ENCODE peak calls at places on chromosomes 11 and 22, in ten cellular contexts. One of them, this sample, is unnamed.

GRCh38 chr11:58567889-58568512 is 7.7 kb downstream of the LPXN start:
- DNase-seq in RWPE1: peak
- DNase-seq in neural progenitor cell: peak
- DNase-seq in HL-60: peak
- DNase-seq in lower leg skin: no peak
- DNase-seq in foreskin fibroblast: peak
- DNase-seq in IMR-90: peak
- DNase-seq in upper lobe of right lung: no peak
- DNase-seq in HFFc6: peak
- DNase-seq in adrenal gland: peak
- DNase-seq in this sample: peak

GRCh38 chr22:46035742-46036557 is 59.0 kb upstream of the WNT7B start:
- DNase-seq in HFFc6: peak
- DNase-seq in adrenal gland: peak
- DNase-seq in RWPE1: peak
- DNase-seq in HL-60: peak
- DNase-seq in lower leg skin: peak
- DNase-seq in upper lobe of right lung: peak
- DNase-seq in foreskin fibroblast: peak
- DNase-seq in neural progenitor cell: peak
- DNase-seq in IMR-90: peak
- DNase-seq in this sample: peak

GRCh38 chr22:44391481-44392445 is 79.0 kb upstream of the SHISAL1 start:
- DNase-seq in RWPE1: no peak
- DNase-seq in foreskin fibroblast: no peak
- DNase-seq in neural progenitor cell: no peak
- DNase-seq in HFFc6: no peak
- DNase-seq in lower leg skin: no peak
- DNase-seq in IMR-90: no peak
- DNase-seq in adrenal gland: no peak
- DNase-seq in HL-60: no peak
- DNase-seq in upper lobe of right lung: peak
- DNase-seq in this sample: peak

GRCh38 chr22:37201066-37201820 is 11.0 kb downstream of the SSTR3 start:
- DNase-seq in foreskin fibroblast: no peak
- DNase-seq in HFFc6: no peak
- DNase-seq in neural progenitor cell: no peak
- DNase-seq in adrenal gland: no peak
- DNase-seq in upper lobe of right lung: peak
- DNase-seq in IMR-90: no peak
- DNase-seq in lower leg skin: no peak
- DNase-seq in HL-60: no peak
- DNase-seq in RWPE1: no peak
- DNase-seq in this sample: no peak

GRCh38 chr22:47929073-47929472 is 1166.6 kb downstream of the TBC1D22A start:
- DNase-seq in RWPE1: no peak
- DNase-seq in neural progenitor cell: no peak
- DNase-seq in lower leg skin: no peak
- DNase-seq in adrenal gland: no peak
- DNase-seq in foreskin fibroblast: no peak
- DNase-seq in upper lobe of right lung: no peak
- DNase-seq in IMR-90: no peak
- DNase-seq in HL-60: no peak
- DNase-seq in HFFc6: no peak
- DNase-seq in this sample: no peak

GRCh38 chr11:8080674-8081590 is at the start of gene TUB:
- DNase-seq in upper lobe of right lung: no peak
- DNase-seq in adrenal gland: no peak
- DNase-seq in HL-60: no peak
- DNase-seq in RWPE1: peak
- DNase-seq in foreskin fibroblast: peak
- DNase-seq in lower leg skin: no peak
- DNase-seq in IMR-90: no peak
- DNase-seq in HFFc6: no peak
- DNase-seq in neural progenitor cell: peak
- DNase-seq in this sample: no peak

GRCh38 chr11:3626250-3626960 is 15.4 kb downstream of the ART5 start:
- DNase-seq in foreskin fibroblast: no peak
- DNase-seq in adrenal gland: peak
- DNase-seq in neural progenitor cell: no peak
- DNase-seq in IMR-90: no peak
- DNase-seq in HL-60: peak
- DNase-seq in RWPE1: no peak
- DNase-seq in lower leg skin: peak
- DNase-seq in upper lobe of right lung: peak
- DNase-seq in HFFc6: no peak
- DNase-seq in this sample: no peak

GRCh38 chr11:131349368-131350086 is 20.9 kb upstream of the NTM start:
- DNase-seq in upper lobe of right lung: no peak
- DNase-seq in RWPE1: no peak
- DNase-seq in HL-60: no peak
- DNase-seq in foreskin fibroblast: no peak
- DNase-seq in neural progenitor cell: no peak
- DNase-seq in IMR-90: no peak
- DNase-seq in adrenal gland: no peak
- DNase-seq in HFFc6: no peak
- DNase-seq in lower leg skin: no peak
- DNase-seq in this sample: no peak

GRCh38 chr11:35618497-35619029 is 303 bp downstream of the FJX1 start:
- DNase-seq in foreskin fibroblast: peak
- DNase-seq in HFFc6: peak
- DNase-seq in lower leg skin: no peak
- DNase-seq in RWPE1: peak
- DNase-seq in IMR-90: peak
- DNase-seq in HL-60: no peak
- DNase-seq in neural progenitor cell: peak
- DNase-seq in upper lobe of right lung: peak
- DNase-seq in adrenal gland: no peak
- DNase-seq in this sample: peak

GRCh38 chr11:96199563-96200025 is 143.4 kb downstream of the MAML2 start:
- DNase-seq in IMR-90: peak
- DNase-seq in HFFc6: peak
- DNase-seq in foreskin fibroblast: no peak
- DNase-seq in neural progenitor cell: no peak
- DNase-seq in lower leg skin: no peak
- DNase-seq in HL-60: no peak
- DNase-seq in adrenal gland: no peak
- DNase-seq in RWPE1: no peak
- DNase-seq in upper lobe of right lung: no peak
- DNase-seq in this sample: no peak

GRCh38 chr11:128579790-128580504 is 7.4 kb downstream of the ETS1 start:
- DNase-seq in neural progenitor cell: no peak
- DNase-seq in upper lobe of right lung: no peak
- DNase-seq in HFFc6: peak
- DNase-seq in adrenal gland: no peak
- DNase-seq in lower leg skin: no peak
- DNase-seq in HL-60: no peak
- DNase-seq in foreskin fibroblast: peak
- DNase-seq in IMR-90: peak
- DNase-seq in RWPE1: peak
- DNase-seq in this sample: no peak

GRCh38 chr11:128643661-128644060 is 50.2 kb upstream of the FLI1 start:
- DNase-seq in HFFc6: no peak
- DNase-seq in lower leg skin: no peak
- DNase-seq in IMR-90: no peak
- DNase-seq in HL-60: no peak
- DNase-seq in foreskin fibroblast: no peak
- DNase-seq in upper lobe of right lung: no peak
- DNase-seq in neural progenitor cell: peak
- DNase-seq in adrenal gland: no peak
- DNase-seq in RWPE1: no peak
- DNase-seq in this sample: peak

GRCh38 chr11:17013548-17014320 is 480 bp downstream of the PLEKHA7 start:
- DNase-seq in IMR-90: no peak
- DNase-seq in upper lobe of right lung: peak
- DNase-seq in RWPE1: peak
- DNase-seq in lower leg skin: no peak
- DNase-seq in HFFc6: no peak
- DNase-seq in foreskin fibroblast: peak
- DNase-seq in neural progenitor cell: peak
- DNase-seq in adrenal gland: no peak
- DNase-seq in HL-60: no peak
- DNase-seq in this sample: peak

GRCh38 chr11:100752371-100753073 is 65.4 kb downstream of the ARHGAP42 start:
- DNase-seq in neural progenitor cell: no peak
- DNase-seq in RWPE1: no peak
- DNase-seq in IMR-90: no peak
- DNase-seq in adrenal gland: no peak
- DNase-seq in upper lobe of right lung: no peak
- DNase-seq in lower leg skin: no peak
- DNase-seq in HFFc6: no peak
- DNase-seq in foreskin fibroblast: no peak
- DNase-seq in HL-60: no peak
- DNase-seq in this sample: no peak

GRCh38 chr11:70872950-70873735 is 379.2 kb downstream of the SHANK2 start:
- DNase-seq in IMR-90: no peak
- DNase-seq in upper lobe of right lung: no peak
- DNase-seq in lower leg skin: no peak
- DNase-seq in RWPE1: no peak
- DNase-seq in HL-60: no peak
- DNase-seq in neural progenitor cell: peak
- DNase-seq in adrenal gland: no peak
- DNase-seq in foreskin fibroblast: no peak
- DNase-seq in HFFc6: no peak
- DNase-seq in this sample: no peak

GRCh38 chr11:1827095-1827797 is 7.5 kb upstream of the SYT8 start:
- DNase-seq in RWPE1: peak
- DNase-seq in IMR-90: peak
- DNase-seq in adrenal gland: peak
- DNase-seq in upper lobe of right lung: peak
- DNase-seq in lower leg skin: no peak
- DNase-seq in HL-60: no peak
- DNase-seq in neural progenitor cell: no peak
- DNase-seq in HFFc6: peak
- DNase-seq in foreskin fibroblast: peak
- DNase-seq in this sample: no peak

GRCh38 chr11:1825785-1826451 is 8.9 kb upstream of the SYT8 start:
- DNase-seq in HFFc6: no peak
- DNase-seq in IMR-90: no peak
- DNase-seq in RWPE1: no peak
- DNase-seq in HL-60: no peak
- DNase-seq in upper lobe of right lung: no peak
- DNase-seq in lower leg skin: no peak
- DNase-seq in adrenal gland: no peak
- DNase-seq in neural progenitor cell: no peak
- DNase-seq in foreskin fibroblast: no peak
- DNase-seq in this sample: peak

GRCh38 chr11:1825039-1825740 is 9.6 kb upstream of the SYT8 start:
- DNase-seq in lower leg skin: no peak
- DNase-seq in RWPE1: no peak
- DNase-seq in HL-60: no peak
- DNase-seq in neural progenitor cell: peak
- DNase-seq in HFFc6: no peak
- DNase-seq in upper lobe of right lung: peak
- DNase-seq in foreskin fibroblast: no peak
- DNase-seq in adrenal gland: no peak
- DNase-seq in IMR-90: no peak
- DNase-seq in this sample: peak

GRCh38 chr11:1827931-1828330 is 6.9 kb upstream of the SYT8 start:
- DNase-seq in HL-60: no peak
- DNase-seq in lower leg skin: no peak
- DNase-seq in RWPE1: no peak
- DNase-seq in foreskin fibroblast: no peak
- DNase-seq in IMR-90: no peak
- DNase-seq in upper lobe of right lung: no peak
- DNase-seq in neural progenitor cell: no peak
- DNase-seq in HFFc6: no peak
- DNase-seq in adrenal gland: no peak
- DNase-seq in this sample: no peak

DNA sequence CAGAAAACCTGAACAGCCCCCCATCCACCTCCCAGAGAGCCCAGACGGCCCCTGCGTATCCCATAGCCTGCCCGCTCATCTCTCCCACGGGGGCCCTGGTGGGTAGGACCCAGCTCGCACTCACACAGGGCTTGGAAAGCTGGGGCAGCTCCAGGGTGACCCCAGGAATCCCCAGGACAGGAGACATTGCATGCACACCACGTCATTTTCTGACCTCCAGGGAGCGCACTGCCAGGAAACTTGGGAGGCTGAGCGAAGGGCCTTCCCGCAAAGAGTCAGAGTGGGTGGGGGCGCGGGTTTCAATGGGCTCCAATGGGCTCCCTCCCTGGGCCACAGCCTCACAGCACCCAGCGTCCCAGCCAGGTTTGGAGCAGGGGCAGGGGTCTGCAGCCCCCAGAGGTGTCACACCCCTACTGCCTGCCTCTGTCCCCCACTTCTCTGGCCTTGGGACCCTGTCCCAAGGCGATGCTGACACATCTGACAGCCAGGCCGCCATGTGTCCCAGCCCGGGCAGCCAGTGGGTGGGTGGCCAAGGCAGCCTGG is 8.2 kb upstream of the SYT8 start:
- DNase-seq in foreskin fibroblast: peak
- DNase-seq in upper lobe of right lung: peak
- DNase-seq in HL-60: no peak
- DNase-seq in IMR-90: peak
- DNase-seq in lower leg skin: no peak
- DNase-seq in adrenal gland: peak
- DNase-seq in HFFc6: no peak
- DNase-seq in RWPE1: peak
- DNase-seq in neural progenitor cell: no peak
- DNase-seq in this sample: peak
- TF ChIP-seq CTCF in foreskin fibroblast: no peak
- TF ChIP-seq CTCF in upper lobe of right lung: peak
- TF ChIP-seq CTCF in HL-60: peak
- TF ChIP-seq CTCF in IMR-90: peak
- TF ChIP-seq CTCF in lower leg skin: no peak
- TF ChIP-seq CTCF in adrenal gland: no peak
- TF ChIP-seq CTCF in HFFc6: peak
- TF ChIP-seq CTCF in RWPE1: no peak
- TF ChIP-seq CTCF in neural progenitor cell: peak
- TF ChIP-seq CTCF in this sample: peak

GRCh38 chr11:110430267-110431211 is 791 bp downstream of the FDX1 start:
- DNase-seq in lower leg skin: no peak
- DNase-seq in IMR-90: peak
- DNase-seq in RWPE1: no peak
- DNase-seq in HFFc6: no peak
- DNase-seq in adrenal gland: no peak
- DNase-seq in HL-60: no peak
- DNase-seq in neural progenitor cell: peak
- DNase-seq in foreskin fibroblast: peak
- DNase-seq in upper lobe of right lung: peak
- DNase-seq in this sample: no peak
- TF ChIP-seq CTCF in lower leg skin: no peak
- TF ChIP-seq CTCF in IMR-90: no peak
- TF ChIP-seq CTCF in RWPE1: peak
- TF ChIP-seq CTCF in HFFc6: peak
- TF ChIP-seq CTCF in adrenal gland: no peak
- TF ChIP-seq CTCF in HL-60: no peak
- TF ChIP-seq CTCF in neural progenitor cell: no peak
- TF ChIP-seq CTCF in foreskin fibroblast: no peak
- TF ChIP-seq CTCF in upper lobe of right lung: no peak
- TF ChIP-seq CTCF in this sample: no peak

GRCh38 chr11:370087-370941 is 1.0 kb downstream of the B4GALNT4 start:
- DNase-seq in HFFc6: no peak
- DNase-seq in foreskin fibroblast: no peak
- DNase-seq in neural progenitor cell: peak
- DNase-seq in RWPE1: no peak
- DNase-seq in IMR-90: no peak
- DNase-seq in upper lobe of right lung: peak
- DNase-seq in adrenal gland: no peak
- DNase-seq in HL-60: no peak
- DNase-seq in lower leg skin: no peak
- DNase-seq in this sample: no peak
- TF ChIP-seq CTCF in HFFc6: no peak
- TF ChIP-seq CTCF in foreskin fibroblast: no peak
- TF ChIP-seq CTCF in neural progenitor cell: peak
- TF ChIP-seq CTCF in RWPE1: no peak
- TF ChIP-seq CTCF in IMR-90: no peak
- TF ChIP-seq CTCF in upper lobe of right lung: no peak
- TF ChIP-seq CTCF in adrenal gland: no peak
- TF ChIP-seq CTCF in HL-60: no peak
- TF ChIP-seq CTCF in lower leg skin: no peak
- TF ChIP-seq CTCF in this sample: peak

GRCh38 chr11:126411971-126412381 is 56.5 kb downstream of the ST3GAL4 start:
- DNase-seq in HL-60: no peak
- DNase-seq in neural progenitor cell: no peak
- DNase-seq in RWPE1: no peak
- DNase-seq in lower leg skin: no peak
- DNase-seq in HFFc6: no peak
- DNase-seq in upper lobe of right lung: no peak
- DNase-seq in IMR-90: no peak
- DNase-seq in foreskin fibroblast: peak
- DNase-seq in adrenal gland: no peak
- DNase-seq in this sample: peak
- TF ChIP-seq CTCF in HL-60: no peak
- TF ChIP-seq CTCF in neural progenitor cell: peak
- TF ChIP-seq CTCF in RWPE1: no peak
- TF ChIP-seq CTCF in lower leg skin: no peak
- TF ChIP-seq CTCF in HFFc6: peak
- TF ChIP-seq CTCF in upper lobe of right lung: peak
- TF ChIP-seq CTCF in IMR-90: peak
- TF ChIP-seq CTCF in foreskin fibroblast: no peak
- TF ChIP-seq CTCF in adrenal gland: no peak
- TF ChIP-seq CTCF in this sample: peak

This sample was measured in WERI-Rb-1.